ENCODE peak calls at places on chromosomes 3 and 15, in five cellular contexts. I, S, B, J and D are unnamed samples.

GRCh38 chr15:79007066-79007465 is 62.2 kb upstream of the CTSH start:
- DNase-seq in I (peak), S (peak), B (no peak), J (no peak), D (no peak)

GRCh38 chr15:44719293-44719999 is 8.1 kb downstream of the B2M start:
- DNase-seq in I (no peak), S (no peak), B (peak), J (no peak), D (no peak)

GRCh38 chr3:172201990-172202318 is 162.6 kb downstream of the FNDC3B start:
- DNase-seq in I (no peak), S (no peak), B (no peak), J (no peak), D (no peak)

GRCh38 chr3:38214560-38214959 is 49.2 kb downstream of the OXSR1 start:
- DNase-seq in I (no peak), S (no peak), B (no peak), J (no peak), D (no peak)

GRCh38 chr3:118332699-118333098 is 701.9 kb downstream of the IGSF11 start:
- DNase-seq in I (no peak), S (no peak), B (no peak), J (no peak), D (no peak)

GRCh38 chr15:69807752-69808151 is 290.0 kb downstream of the TLE3 start:
- DNase-seq in I (no peak), S (no peak), B (no peak), J (no peak), D (no peak)

GRCh38 chr3:78257956-78258530 is 1218.1 kb downstream of the ROBO2 start:
- DNase-seq in I (no peak), S (no peak), B (no peak), J (no peak), D (no peak)

GRCh38 chr15:79769081-79769481 is 127.7 kb downstream of the MTHFS start:
- DNase-seq in I (no peak), S (no peak), B (no peak), J (no peak), D (no peak)

GRCh38 chr3:112973325-112974177 is 1.4 kb downstream of the CD200R1 start:
- DNase-seq in I (no peak), S (no peak), B (no peak), J (no peak), D (no peak)

GRCh38 chr3:104281713-104282112 is 1085.0 kb upstream of the ALCAM start:
- DNase-seq in I (no peak), S (no peak), B (no peak), J (no peak), D (no peak)

GRCh38 chr3:32140943-32141342 is 34.5 kb downstream of the GPD1L start:
- DNase-seq in I (no peak), S (no peak), B (no peak), J (no peak), D (no peak)